ENCODE peak calls at places on chromosomes 1 and 21, in four cellular contexts. N is MM.1S, L is fibroblast of mammary gland, Z is neural progenitor cell. C is an unnamed sample.

GRCh38 chr1:220880367-220880680 is 1.1 kb downstream of the HLX start:
- DNase-seq in N (no peak), Z (no peak), L (no peak), C (no peak)

GRCh38 chr21:34869541-34869940 is 179.6 kb downstream of the RUNX1 start:
- DNase-seq in N (no peak), Z (no peak), L (no peak), C (no peak)

GRCh38 chr1:27413004-27413403 is 20.6 kb downstream of the GPR3 start:
- DNase-seq in L (no peak), Z (no peak), N (no peak), C (no peak)

GRCh38 chr21:25370311-25370744 is 237.0 kb downstream of the MRPL39 start:
- DNase-seq in L (peak; percentile 99), N (no peak), Z (no peak), C (peak; percentile 89)

GRCh38 chr1:245108251-245108650 is 46.5 kb upstream of the KIF26B start:
- DNase-seq in L (no peak), N (no peak), Z (no peak), C (no peak)

GRCh38 chr1:167654975-167655575 is 25.0 kb downstream of the RCSD1 start:
- DNase-seq in L (no peak), N (no peak), Z (no peak), C (peak; percentile 33)

GRCh38 chr21:29849735-29850176 is 90.0 kb downstream of the GRIK1 start:
- DNase-seq in Z (peak; percentile 79), N (peak; percentile 70), L (peak; percentile 63), C (peak; percentile 73)

GRCh38 chr1:230334447-230334837 is 91.7 kb downstream of the PGBD5 start:
- DNase-seq in Z (no peak), L (no peak), N (no peak), C (no peak)

GRCh38 chr1:66489972-66490601 is 43.9 kb upstream of the SGIP1 start:
- DNase-seq in N (no peak), L (no peak), Z (no peak), C (no peak)

GRCh38 chr1:241985787-241986186 is 13.1 kb downstream of the MAP1LC3C start:
- DNase-seq in Z (peak; percentile 65), L (peak; percentile 68), N (peak; percentile 64), C (peak; percentile 45)

GRCh38 chr1:9892563-9893528 is 17.2 kb downstream of the CTNNBIP1 start:
- DNase-seq in N (no peak), L (peak; percentile 90), Z (peak; percentile 65), C (peak; percentile 59)

GRCh38 chr1:36934061-36934460 is 100.3 kb downstream of the GRIK3 start:
- DNase-seq in Z (no peak), L (no peak), N (no peak), C (no peak)

GRCh38 chr1:18343646-18344045 is 137.1 kb upstream of the KLHDC7A start:
- DNase-seq in N (no peak), Z (no peak), L (no peak), C (no peak)

GRCh38 chr1:90607736-90608135 is 109.4 kb downstream of the BARHL2 start:
- DNase-seq in Z (no peak), N (no peak), L (no peak), C (no peak)

GRCh38 chr1:40664167-40664537 is 1.3 kb downstream of the RIMS3 start:
- DNase-seq in N (no peak), Z (no peak), L (no peak), C (no peak)

GRCh38 chr1:26787381-26787705 is 407 bp upstream of the PIGV start:
- DNase-seq in L (peak; percentile 49), N (peak; percentile 91), Z (peak; percentile 87), C (peak; percentile 57)

GRCh38 chr1:3905953-3906671 is 6.0 kb upstream of the C1orf174 start:
- DNase-seq in Z (no peak), N (no peak), L (no peak), C (no peak)

GRCh38 chr1:3907621-3908165 is 7.6 kb upstream of the C1orf174 start:
- DNase-seq in N (no peak), L (no peak), Z (no peak), C (no peak)

GRCh38 chr1:3906672-3907020 is 6.6 kb upstream of the C1orf174 start:
- DNase-seq in N (no peak), Z (no peak), L (no peak), C (no peak)

GRCh38 chr1:3905266-3905952 is 5.3 kb upstream of the C1orf174 start:
- DNase-seq in N (no peak), L (no peak), Z (no peak), C (no peak)

DNA sequence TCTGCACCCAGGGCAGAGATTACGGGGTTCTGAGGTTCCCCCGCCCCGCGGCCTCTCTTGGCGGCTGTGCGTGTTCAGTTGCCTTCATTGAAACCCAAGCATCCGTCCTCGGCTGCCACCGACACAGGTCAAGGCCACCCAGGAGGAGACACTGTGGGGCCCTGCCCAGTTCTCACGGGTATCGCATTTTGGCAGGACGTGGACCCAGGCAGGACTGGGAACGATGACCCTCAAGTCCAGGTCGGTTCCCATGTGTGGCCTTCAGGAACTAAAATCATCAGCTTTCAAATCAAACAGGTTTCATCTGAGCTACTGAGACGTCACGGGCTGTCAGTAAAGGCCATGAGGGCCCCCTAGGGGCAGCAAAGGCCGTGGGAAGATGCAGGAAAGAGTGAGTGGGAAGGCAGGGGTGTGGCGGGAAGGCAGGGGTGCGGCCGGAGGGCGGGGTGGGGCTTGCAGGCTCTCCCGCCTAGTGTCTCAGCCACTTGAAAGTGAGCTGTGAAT is 7.0 kb upstream of the C1orf174 start:
- DNase-seq in N (no peak), Z (peak; percentile 39), L (peak; percentile 24), C (no peak)
- TF ChIP-seq CTCF in N (no peak), Z (peak; percentile 32), L (peak; percentile 3), C (no peak)

GRCh38 chr1:6471969-6472368 is 6.0 kb upstream of the TNFRSF25 start:
- DNase-seq in Z (no peak), N (peak; percentile 56), L (no peak), C (no peak)

GRCh38 chr1:6473156-6473555 is 7.2 kb upstream of the TNFRSF25 start:
- DNase-seq in N (no peak), Z (no peak), L (no peak), C (no peak)

GRCh38 chr1:6473974-6474814 is 8.2 kb upstream of the TNFRSF25 start:
- DNase-seq in L (no peak), Z (no peak), N (no peak), C (no peak)

GRCh38 chr1:6471086-6471841 is 5.3 kb upstream of the TNFRSF25 start:
- DNase-seq in L (no peak), N (no peak), Z (no peak), C (no peak)

DNA sequence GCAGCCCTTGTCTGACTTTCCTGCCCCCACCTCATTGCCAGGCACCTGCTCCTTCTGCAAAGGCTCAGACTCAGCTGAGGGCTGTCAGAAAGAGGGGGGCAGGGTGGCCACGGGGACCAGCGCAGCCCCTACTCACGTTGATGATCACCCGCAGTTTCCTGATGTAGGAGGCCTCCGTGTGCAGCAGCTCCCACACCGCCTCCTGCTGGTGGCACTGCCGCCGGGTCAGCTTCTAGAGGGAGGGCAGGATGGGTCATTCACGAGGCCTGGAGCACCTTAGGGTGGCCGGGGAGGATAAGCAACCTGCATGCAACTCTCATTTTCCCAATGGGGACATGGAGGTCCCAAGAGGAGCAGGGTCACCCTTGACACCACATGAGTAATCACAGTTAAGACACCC is 6.4 kb upstream of the TNFRSF25 start:
- DNase-seq in Z (no peak), L (no peak), N (no peak), C (no peak)
- H3K4me3 ChIP-seq in Z (no peak overlapping the region), L (no peak overlapping the region), N (peak overlapping the region; percentile 53), C (no peak overlapping the region)

DNA sequence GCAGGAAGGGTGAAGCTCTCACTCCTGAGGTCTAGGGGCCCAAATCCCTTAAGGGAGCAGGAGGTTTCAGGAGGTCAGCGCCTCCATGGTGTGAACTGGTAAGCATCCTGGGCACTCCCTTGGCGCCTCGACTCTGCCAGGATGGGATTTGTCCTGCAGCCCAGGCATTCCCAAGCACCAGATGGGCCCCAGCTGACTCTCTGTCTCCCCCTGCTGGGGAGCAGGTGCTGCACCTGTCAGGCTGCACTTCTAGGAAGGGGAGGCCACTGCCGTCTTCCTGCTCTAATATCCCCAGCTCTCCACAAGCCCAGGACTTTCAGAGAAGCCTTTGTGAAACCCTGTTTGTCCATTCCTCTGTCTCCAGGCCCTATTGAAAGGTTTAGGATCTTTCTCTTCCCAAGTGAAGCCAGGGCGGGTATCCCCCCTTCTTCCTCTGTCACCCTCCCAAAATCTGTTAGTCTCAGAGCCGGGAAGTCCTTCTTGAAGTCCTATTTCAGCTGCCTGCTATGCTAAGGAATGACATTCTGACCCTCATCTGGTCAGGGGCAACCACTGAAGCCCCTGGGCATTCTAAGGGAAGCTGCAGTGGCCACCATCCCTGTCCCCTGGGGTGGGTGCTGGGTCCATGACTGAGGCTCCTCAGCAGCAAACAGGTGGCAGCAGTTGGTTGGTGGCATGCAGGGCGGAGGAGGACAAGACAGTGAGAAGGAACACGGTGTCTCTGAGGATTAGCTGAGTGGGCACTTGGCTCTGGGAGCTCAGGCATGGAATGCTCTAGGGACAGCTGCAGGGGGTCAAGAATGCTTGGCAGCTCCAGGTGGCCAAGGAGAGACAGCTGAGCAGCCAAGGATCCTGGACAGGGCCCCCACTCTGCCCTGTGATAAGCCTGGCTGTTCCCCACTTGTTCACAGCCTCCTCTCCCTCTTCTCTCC is 3.2 kb downstream of the MYBPH start:
- DNase-seq in Z (peak; percentile 76), N (peak; percentile 61), L (peak; percentile 50), C (peak; percentile 75)
- TF ChIP-seq CTCF in Z (peak; percentile 70), N (peak; percentile 98), L (peak; percentile 82), C (peak; percentile 97)

GRCh38 chr1:67748147-67748546 is 63.1 kb downstream of the GADD45A start:
- DNase-seq in N (no peak), L (no peak), Z (no peak), C (no peak)

GRCh38 chr1:67749263-67749843 is 64.4 kb downstream of the GADD45A start:
- DNase-seq in L (no peak), N (no peak), Z (peak; percentile 28), C (no peak)

GRCh38 chr1:67748630-67749029 is 63.6 kb downstream of the GADD45A start:
- DNase-seq in Z (no peak), L (peak; percentile 83), N (peak; percentile 45), C (peak; percentile 81)

GRCh38 chr1:67750690-67751052 is 65.7 kb downstream of the GADD45A start:
- DNase-seq in Z (no peak), N (no peak), L (no peak), C (no peak)

GRCh38 chr1:67749844-67750689 is 65.1 kb downstream of the GADD45A start:
- DNase-seq in L (peak; percentile 90), Z (peak; percentile 49), N (peak; percentile 61), C (peak; percentile 87)
- H3K4me3 ChIP-seq in L (no peak overlapping the region), Z (no peak overlapping the region), N (peak overlapping the region; percentile 29), C (no peak overlapping the region)

GRCh38 chr1:115135681-115136080 is 46.4 kb upstream of the TSPAN2 start:
- DNase-seq in N (no peak), Z (no peak), L (peak; percentile 33), C (peak; percentile 31)

GRCh38 chr1:115136706-115137105 is 47.4 kb upstream of the TSPAN2 start:
- DNase-seq in N (no peak), Z (no peak), L (no peak), C (no peak)

GRCh38 chr1:115137191-115137590 is 47.9 kb upstream of the TSPAN2 start:
- DNase-seq in Z (no peak), L (no peak), N (no peak), C (no peak)

GRCh38 chr1:115134850-115135484 is 45.7 kb upstream of the TSPAN2 start:
- DNase-seq in L (peak; percentile 71), N (no peak), Z (no peak), C (peak; percentile 81)

DNA sequence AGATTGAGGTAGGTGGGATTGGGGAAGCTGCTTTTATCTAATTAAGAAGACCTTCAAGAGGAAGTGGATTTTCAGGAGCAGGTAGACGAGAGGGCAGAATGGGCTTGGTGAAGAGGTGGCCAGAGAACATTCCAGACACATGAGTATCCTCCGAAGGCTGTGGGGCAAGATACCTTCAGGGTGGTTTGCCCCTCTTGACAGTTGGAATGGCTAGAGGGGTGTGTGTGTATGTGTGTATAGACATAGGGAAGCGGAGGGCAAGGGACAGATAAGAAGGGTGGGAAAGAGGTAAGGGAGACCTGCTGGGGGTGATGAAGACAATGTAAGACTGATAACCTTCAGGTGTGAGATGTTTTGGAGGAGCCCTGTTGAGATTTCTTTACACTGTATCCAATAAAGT is 46.8 kb upstream of the TSPAN2 start:
- DNase-seq in N (no peak), L (no peak), Z (no peak), C (no peak)
- TF ChIP-seq CTCF in N (no peak), L (no peak), Z (no peak), C (no peak)